ENCODE peak calls at places on chromosomes 5 and 9, in nine cellular contexts. S, M, J, Y, K, U, C, E and G are unnamed samples.

GRCh38 chr5:171678631-171679030 is 107.0 kb upstream of the SMIM23 start:
- DNase-seq in J (no peak), E (no peak), S (no peak), K (no peak), Y (no peak), C (no peak), U (no peak), M (no peak), G (no peak)

GRCh38 chr9:88476491-88477271 is 58.3 kb upstream of the NXNL2 start:
- DNase-seq in J (no peak), U (peak), K (peak), S (no peak), M (no peak), C (peak), Y (no peak), E (no peak), G (peak)

GRCh38 chr9:82271099-82271498 is 282.5 kb downstream of the SPATA31D1 start:
- DNase-seq in S (no peak), U (peak), Y (no peak), E (no peak), C (peak), J (peak), K (peak), M (no peak), G (peak)

GRCh38 chr5:147845618-147846017 is 14.1 kb upstream of the SPINK1 start:
- DNase-seq in U (no peak), K (no peak), Y (no peak), J (no peak), C (no peak), M (no peak), E (no peak), S (no peak), G (no peak)

GRCh38 chr5:121299153-121299552 is 552.5 kb upstream of the FTMT start:
- DNase-seq in C (no peak), M (no peak), E (no peak), Y (no peak), S (no peak), K (no peak), J (no peak), U (no peak), G (no peak)

GRCh38 chr5:88877826-88878225 is 5.2 kb downstream of the MEF2C start:
- DNase-seq in S (no peak), U (no peak), Y (no peak), M (no peak), K (no peak), J (no peak), E (no peak), C (peak), G (peak)

GRCh38 chr5:158390556-158390955 is 531.6 kb upstream of the CLINT1 start:
- DNase-seq in S (no peak), U (peak), Y (no peak), K (peak), C (peak), E (no peak), J (peak), M (no peak), G (peak)

GRCh38 chr9:125511780-125512179 is 195.2 kb downstream of the MAPKAP1 start:
- DNase-seq in C (peak), S (no peak), K (no peak), Y (no peak), E (no peak), U (no peak), M (no peak), J (peak), G (no peak)

GRCh38 chr5:69046375-69046957 is 47.3 kb upstream of the SLC30A5 start:
- DNase-seq in Y (no peak), M (no peak), S (no peak), C (no peak), E (no peak), J (peak), K (peak), U (no peak), G (peak)

GRCh38 chr9:116149844-116150243 is 3.7 kb upstream of the PAPPA start:
- DNase-seq in E (no peak), S (peak), Y (no peak), M (no peak), K (no peak), J (peak), U (no peak), C (peak), G (peak)

GRCh38 chr5:40045429-40045828 is 620.6 kb upstream of the DAB2 start:
- DNase-seq in S (no peak), K (no peak), M (no peak), Y (no peak), U (no peak), J (no peak), C (no peak), E (no peak), G (no peak)

GRCh38 chr9:79360387-79361347 is 211.1 kb upstream of the TLE4 start:
- DNase-seq in Y (no peak), K (peak), S (no peak), M (no peak), J (no peak), C (peak), U (no peak), E (no peak), G (no peak)

GRCh38 chr5:66843065-66843464 is 246.9 kb downstream of the MAST4 start:
- DNase-seq in U (no peak), J (no peak), E (no peak), K (no peak), S (no peak), C (no peak), M (no peak), Y (no peak), G (no peak)

GRCh38 chr5:80125022-80125961 is 90.1 kb downstream of the THBS4 start:
- DNase-seq in Y (no peak), M (no peak), S (no peak), K (no peak), E (no peak), J (no peak), C (no peak), U (no peak), G (no peak)

GRCh38 chr5:127342364-127342763 is 51.8 kb downstream of the MEGF10 start:
- DNase-seq in S (no peak), K (no peak), E (no peak), Y (no peak), U (no peak), J (no peak), C (no peak), M (no peak), G (no peak)

GRCh38 chr5:159504857-159505304 is 174.6 kb upstream of the IL12B start:
- DNase-seq in E (no peak), M (peak), U (peak), S (peak), J (peak), Y (peak), C (peak), K (peak), G (peak)

GRCh38 chr9:105007143-105007542 is 79.2 kb upstream of the ABCA1 start:
- DNase-seq in J (peak), Y (peak), C (peak), U (peak), S (peak), E (no peak), M (no peak), K (peak), G (peak)

GRCh38 chr9:33260372-33260771 is 4.1 kb downstream of the BAG1 start:
- DNase-seq in U (no peak), K (no peak), M (no peak), J (no peak), Y (no peak), C (no peak), S (no peak), E (no peak), G (no peak)

GRCh38 chr9:130117816-130118632 is 54.2 kb upstream of the NCS1 start:
- DNase-seq in K (peak), U (peak), S (no peak), Y (no peak), C (peak), M (no peak), E (peak), J (peak), G (peak)

GRCh38 chr5:17897776-17898175 is 263.5 kb downstream of the TAF11L14 start:
- DNase-seq in K (no peak), U (no peak), C (no peak), Y (no peak), M (no peak), E (no peak), S (no peak), J (peak), G (no peak)

DNA sequence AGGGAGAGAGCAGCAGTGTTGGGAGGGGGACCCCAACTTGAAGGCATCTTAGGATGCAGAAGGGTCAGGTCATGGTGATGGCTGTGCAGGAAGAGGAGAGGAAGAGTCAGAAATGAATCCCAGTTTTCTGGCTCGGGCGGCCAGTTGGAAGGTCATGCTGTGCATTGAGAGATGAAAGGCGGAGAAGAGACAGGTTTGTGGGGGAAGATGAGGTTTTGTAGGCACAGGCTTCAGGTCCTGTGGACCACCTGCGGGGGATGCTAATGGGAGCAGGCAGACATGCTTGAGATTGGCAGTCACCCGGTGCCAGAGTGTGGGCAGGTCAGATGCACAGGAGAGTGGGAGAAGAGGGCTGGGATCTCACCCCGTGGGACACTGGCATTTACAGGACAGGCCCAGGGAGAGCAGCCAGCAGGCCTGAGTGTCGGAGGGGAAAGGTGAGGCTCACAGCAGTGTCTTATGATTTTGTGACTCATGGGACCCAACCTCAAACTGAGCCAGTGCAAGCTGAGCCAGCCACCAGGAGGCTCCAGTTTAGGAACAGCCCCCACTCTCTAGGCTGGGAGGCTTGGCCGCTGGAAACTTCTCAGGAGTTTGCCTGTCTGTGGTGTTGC is 17.5 kb downstream of the STXBP1 start:
- DNase-seq in C (peak), M (no peak), K (peak), J (peak), S (no peak), E (peak), Y (no peak), U (no peak), G (peak)
- TF ChIP-seq CTCF in C (peak), M (no peak), K (peak), J (peak), S (no peak), E (no peak), Y (peak), U (no peak), G (peak)

DNA sequence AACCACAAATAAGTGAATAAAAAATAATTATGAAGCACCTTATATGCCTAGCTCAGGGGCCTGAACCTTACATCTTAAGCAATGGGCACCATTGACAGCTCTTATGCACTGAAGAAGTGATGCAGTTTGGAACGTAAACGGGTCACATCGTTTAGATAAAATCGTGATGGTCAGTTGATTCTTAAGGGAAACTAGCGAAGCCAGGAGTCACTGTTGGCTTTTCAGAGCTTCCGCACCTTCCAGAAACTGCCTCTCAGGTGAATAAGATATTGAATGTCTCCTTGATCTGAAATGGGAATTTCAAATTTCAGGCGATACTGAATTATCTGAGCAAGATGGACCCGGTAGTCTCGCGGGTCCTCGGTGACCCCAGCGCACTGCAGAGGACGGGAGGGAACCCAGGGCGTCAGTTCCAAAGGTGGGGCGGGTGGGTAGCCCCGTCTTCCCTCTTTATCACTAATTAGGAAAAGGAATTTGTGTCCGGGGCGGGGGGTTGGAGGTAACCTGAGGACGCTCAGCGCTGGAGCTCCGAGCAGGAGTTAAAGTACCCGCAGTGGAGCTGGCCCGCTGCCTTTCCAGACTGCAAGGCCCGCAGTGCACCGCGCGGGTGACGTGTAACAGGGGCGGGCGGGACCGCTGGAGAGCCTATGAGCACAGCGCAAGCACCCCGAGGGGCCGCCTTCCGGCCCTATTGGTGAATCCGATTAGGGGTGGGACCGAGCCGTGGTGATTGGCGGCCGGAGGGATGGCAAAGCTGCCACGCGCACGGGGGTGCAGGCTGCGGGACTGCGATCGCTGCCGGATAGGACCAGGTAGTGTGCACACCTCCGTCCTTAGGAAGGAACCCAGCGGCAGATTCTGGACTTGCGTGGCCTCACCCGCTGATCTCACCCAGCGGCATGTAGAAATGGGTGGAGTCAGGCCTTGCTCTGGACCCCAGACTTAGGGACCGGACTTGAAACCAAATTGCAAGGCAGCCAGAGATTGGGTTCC is 19.7 kb upstream of the GARNL3 start:
- DNase-seq in U (peak), J (peak), S (peak), C (peak), K (peak), Y (peak), E (peak), M (peak), G (peak)
- H3K4me3 ChIP-seq in U (peak), J (peak), S (peak), C (peak), K (peak), Y (peak), E (peak), M (peak), G (peak)

DNA sequence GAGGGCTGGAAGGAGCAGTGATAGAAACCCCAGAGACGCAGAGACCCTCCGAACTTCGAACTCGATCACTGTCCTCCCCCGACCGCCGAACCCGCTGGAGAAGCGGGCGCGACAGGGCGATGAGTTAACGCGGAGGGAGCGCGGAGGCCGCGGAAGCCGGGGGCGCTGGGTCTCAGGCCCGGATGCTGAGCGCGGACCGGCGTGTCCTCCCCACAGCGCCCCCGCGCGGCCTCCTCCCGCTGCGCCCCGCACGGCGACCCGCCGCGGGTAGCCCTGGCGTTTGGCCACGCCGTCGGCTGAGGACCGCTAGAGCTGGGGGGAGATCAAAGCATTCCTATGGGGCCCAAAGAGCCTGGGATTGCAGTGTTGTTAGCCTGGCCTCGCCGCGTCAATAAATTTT is 7.7 kb upstream of the DMRT2 start:
- DNase-seq in E (no peak), K (no peak), C (no peak), S (no peak), U (no peak), Y (no peak), M (no peak), J (peak), G (no peak)
- TF ChIP-seq CTCF in E (no peak), K (peak), C (no peak), S (no peak), U (no peak), Y (peak), M (peak), J (peak), G (no peak)

GRCh38 chr5:31193026-31193425 is 460 bp upstream of the CDH6 start:
- DNase-seq in C (no peak), K (no peak), E (no peak), M (no peak), S (no peak), U (no peak), J (no peak), Y (no peak), G (no peak)
- H3K4me3 ChIP-seq in C (peak), K (peak), E (no peak), M (peak), S (no peak), U (peak), J (no peak), Y (peak), G (no peak)

GRCh38 chr5:74992791-74993190 is 59.6 kb downstream of the GCNT4 start:
- DNase-seq in M (no peak), E (no peak), K (no peak), S (no peak), U (no peak), C (peak), Y (no peak), J (peak), G (no peak)
- TF ChIP-seq CTCF in M (no peak), E (no peak), K (no peak), S (no peak), U (no peak), C (no peak), Y (no peak), J (no peak), G (no peak)

GRCh38 chr9:136296434-136297015 is 7.4 kb downstream of the CCDC187 start:
- DNase-seq in Y (no peak), J (no peak), C (peak), E (no peak), U (no peak), K (no peak), S (no peak), M (no peak), G (no peak)
- H3K4me3 ChIP-seq in Y (no peak), J (no peak), C (peak), E (no peak), U (no peak), K (no peak), S (no peak), M (no peak), G (no peak)

GRCh38 chr5:169507051-169507450 is 76.5 kb upstream of the SPDL1 start:
- DNase-seq in S (no peak), J (no peak), E (no peak), C (no peak), M (no peak), Y (no peak), U (no peak), K (no peak), G (no peak)

GRCh38 chr5:169512385-169512784 is 71.2 kb upstream of the SPDL1 start:
- DNase-seq in S (no peak), J (no peak), E (no peak), Y (no peak), M (no peak), K (no peak), U (no peak), C (no peak), G (no peak)

GRCh38 chr5:169511708-169512107 is 71.9 kb upstream of the SPDL1 start:
- DNase-seq in M (no peak), J (no peak), E (no peak), K (no peak), U (no peak), S (no peak), C (no peak), Y (no peak), G (no peak)
- TF ChIP-seq CTCF in M (no peak), J (peak), E (no peak), K (no peak), U (no peak), S (no peak), C (peak), Y (no peak), G (peak)

GRCh38 chr5:1093361-1093760 is 18.5 kb downstream of the SLC12A7 start:
- DNase-seq in Y (peak), E (no peak), M (peak), U (no peak), J (no peak), K (no peak), S (no peak), C (no peak), G (no peak)
- H3K4me3 ChIP-seq in Y (no peak), E (no peak), M (no peak), U (no peak), J (no peak), K (no peak), S (no peak), C (no peak), G (no peak)

DNA sequence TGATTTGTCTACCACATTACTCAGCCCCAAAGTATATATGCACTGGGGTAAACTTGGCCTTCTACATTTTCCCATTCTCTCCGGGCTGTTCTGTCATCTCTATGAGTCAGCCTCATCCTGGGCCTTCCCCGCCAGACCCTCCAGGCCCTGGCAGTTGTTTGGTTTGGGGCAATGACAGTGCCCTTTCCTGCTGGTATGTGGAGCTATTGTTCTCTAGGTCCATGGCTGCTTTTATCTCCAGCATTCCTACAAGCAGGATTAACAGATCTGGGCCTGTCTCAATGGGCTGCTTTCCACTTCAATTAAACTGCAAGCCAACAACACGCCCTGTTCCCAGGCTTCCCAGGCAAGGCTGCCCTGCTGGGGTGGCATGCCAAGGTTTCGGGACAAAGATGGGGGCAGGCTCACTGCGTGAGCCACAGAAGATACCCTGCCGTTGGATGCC is 136.4 kb downstream of the SLIT3 start:
- DNase-seq in S (no peak), J (peak), C (peak), M (no peak), U (peak), K (no peak), Y (peak), E (no peak), G (peak)
- TF ChIP-seq CTCF in S (no peak), J (no peak), C (no peak), M (no peak), U (no peak), K (no peak), Y (no peak), E (no peak), G (no peak)